ENCODE peak calls at places on chromosome 4, in nine cellular contexts. C is mucosa of descending colon, F is sigmoid colon, Y is cardiac muscle cell, P is tibial artery, T is SK-N-SH, G is AG04450, Q is uterus, M is Panc1. I is an unnamed sample.
A peak's percentile ranks its signal among the peaks of the same experiment; 100 is the strongest.

GRCh38 chr4:186700746-186701145 is 22.9 kb downstream of the FAT1 start:
- DNase-seq in C (no peak), F (peak; percentile 91), Y (no peak), P (peak; percentile 96), T (no peak), G (no peak), Q (no peak), M (no peak), I (peak; percentile 34)

GRCh38 chr4:93444860-93445259 is 383.7 kb upstream of the ATOH1 start:
- DNase-seq in C (no peak), F (no peak), Y (no peak), P (no peak), T (no peak), G (no peak), Q (no peak), M (no peak), I (no peak)

GRCh38 chr4:38173935-38174334 is 213.7 kb downstream of the PTTG2 start:
- DNase-seq in C (no peak), F (no peak), Y (no peak), P (no peak), T (no peak), G (no peak), Q (no peak), M (no peak), I (no peak)

GRCh38 chr4:69781458-69782418 is 21.3 kb upstream of the SULT1B1 start:
- DNase-seq in C (no peak), F (no peak), Y (no peak), P (no peak), T (no peak), G (no peak), Q (no peak), M (no peak), I (no peak)

GRCh38 chr4:122728781-122729330 is 3.6 kb upstream of the BBS12 start:
- DNase-seq in C (no peak), F (no peak), Y (peak; percentile 58), P (no peak), T (no peak), G (no peak), Q (no peak), M (no peak), I (no peak)

GRCh38 chr4:88003261-88003660 is 4.2 kb upstream of the PKD2 start:
- DNase-seq in C (no peak), F (no peak), Y (no peak), P (no peak), T (no peak), G (no peak), Q (no peak), M (no peak), I (no peak)

GRCh38 chr4:53113433-53114215 is 251.5 kb downstream of the RASL11B start:
- DNase-seq in C (no peak), F (no peak), Y (no peak), P (no peak), T (no peak), G (no peak), Q (no peak), M (no peak), I (no peak)

GRCh38 chr4:7266525-7267292 is 74.4 kb downstream of the SORCS2 start:
- DNase-seq in C (no peak), F (no peak), Y (no peak), P (no peak), T (no peak), G (peak; percentile 56), Q (no peak), M (no peak), I (peak; percentile 4)

GRCh38 chr4:76736434-76736833 is 161.5 kb downstream of the SOWAHB start:
- DNase-seq in C (no peak), F (no peak), Y (no peak), P (no peak), T (no peak), G (peak; percentile 52), Q (no peak), M (no peak), I (no peak)

GRCh38 chr4:108114503-108114902 is 54.2 kb downstream of the LEF1 start:
- DNase-seq in C (no peak), F (no peak), Y (peak; percentile 79), P (no peak), T (no peak), G (no peak), Q (no peak), M (no peak), I (no peak)

GRCh38 chr4:94232519-94232918 is 24.9 kb downstream of the SMARCAD1 start:
- DNase-seq in C (no peak), F (no peak), Y (no peak), P (no peak), T (no peak), G (no peak), Q (no peak), M (no peak), I (no peak)

DNA sequence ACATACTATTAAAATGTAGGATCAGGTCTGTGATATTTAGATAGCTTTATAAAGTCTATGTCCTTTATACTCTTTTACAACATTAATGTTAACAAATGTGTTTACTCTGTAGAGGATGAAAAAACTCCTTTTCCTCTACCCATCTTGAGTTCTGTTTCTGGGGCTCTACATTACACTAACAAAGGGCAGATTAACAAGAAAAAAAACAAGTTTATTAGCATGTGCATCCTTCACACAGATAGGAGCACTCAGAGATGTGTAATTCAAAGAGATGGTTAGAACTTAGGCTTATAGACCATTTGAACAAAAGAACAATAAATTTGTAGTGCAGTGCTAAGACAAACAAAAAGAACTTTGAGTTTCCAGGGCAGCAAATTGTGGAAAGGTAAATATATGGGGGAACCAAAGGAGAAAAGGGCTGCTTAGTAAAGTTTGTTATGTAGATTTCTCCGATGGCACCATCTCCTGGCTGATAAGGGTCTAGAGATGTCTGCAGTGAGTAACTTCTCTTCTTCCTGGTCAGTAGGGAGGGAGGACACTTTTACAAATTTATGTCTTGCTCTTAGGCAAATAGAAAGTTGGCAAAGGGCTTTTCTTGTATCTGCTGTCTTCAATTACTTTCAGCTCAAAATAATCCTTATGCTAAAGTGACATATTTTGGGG is 1249.9 kb upstream of the TENM3 start:
- DNase-seq in C (no peak), F (no peak), Y (no peak), P (no peak), T (no peak), G (no peak), Q (no peak), M (no peak), I (no peak)
- TF ChIP-seq CTCF in C (no peak), F (no peak), Y (no peak), P (no peak), T (no peak), G (no peak), Q (no peak), M (no peak), I (no peak)

GRCh38 chr4:110619001-110619350 is 3.9 kb downstream of the PITX2 start:
- DNase-seq in C (no peak), F (no peak), Y (no peak), P (no peak), T (no peak), G (no peak), Q (no peak), M (no peak), I (no peak)

GRCh38 chr4:110619401-110620247 is 3.3 kb downstream of the PITX2 start:
- DNase-seq in C (peak; percentile 39), F (no peak), Y (peak; percentile 39), P (no peak), T (no peak), G (no peak), Q (no peak), M (no peak), I (no peak)

GRCh38 chr4:110621328-110621812 is 1.5 kb downstream of the PITX2 start:
- DNase-seq in C (peak; percentile 44), F (no peak), Y (no peak), P (no peak), T (no peak), G (no peak), Q (no peak), M (no peak), I (no peak)

GRCh38 chr4:110621839-110622751 is 782 bp downstream of the PITX2 start:
- DNase-seq in C (peak; percentile 46), F (no peak), Y (no peak), P (no peak), T (no peak), G (no peak), Q (no peak), M (no peak), I (no peak)

DNA sequence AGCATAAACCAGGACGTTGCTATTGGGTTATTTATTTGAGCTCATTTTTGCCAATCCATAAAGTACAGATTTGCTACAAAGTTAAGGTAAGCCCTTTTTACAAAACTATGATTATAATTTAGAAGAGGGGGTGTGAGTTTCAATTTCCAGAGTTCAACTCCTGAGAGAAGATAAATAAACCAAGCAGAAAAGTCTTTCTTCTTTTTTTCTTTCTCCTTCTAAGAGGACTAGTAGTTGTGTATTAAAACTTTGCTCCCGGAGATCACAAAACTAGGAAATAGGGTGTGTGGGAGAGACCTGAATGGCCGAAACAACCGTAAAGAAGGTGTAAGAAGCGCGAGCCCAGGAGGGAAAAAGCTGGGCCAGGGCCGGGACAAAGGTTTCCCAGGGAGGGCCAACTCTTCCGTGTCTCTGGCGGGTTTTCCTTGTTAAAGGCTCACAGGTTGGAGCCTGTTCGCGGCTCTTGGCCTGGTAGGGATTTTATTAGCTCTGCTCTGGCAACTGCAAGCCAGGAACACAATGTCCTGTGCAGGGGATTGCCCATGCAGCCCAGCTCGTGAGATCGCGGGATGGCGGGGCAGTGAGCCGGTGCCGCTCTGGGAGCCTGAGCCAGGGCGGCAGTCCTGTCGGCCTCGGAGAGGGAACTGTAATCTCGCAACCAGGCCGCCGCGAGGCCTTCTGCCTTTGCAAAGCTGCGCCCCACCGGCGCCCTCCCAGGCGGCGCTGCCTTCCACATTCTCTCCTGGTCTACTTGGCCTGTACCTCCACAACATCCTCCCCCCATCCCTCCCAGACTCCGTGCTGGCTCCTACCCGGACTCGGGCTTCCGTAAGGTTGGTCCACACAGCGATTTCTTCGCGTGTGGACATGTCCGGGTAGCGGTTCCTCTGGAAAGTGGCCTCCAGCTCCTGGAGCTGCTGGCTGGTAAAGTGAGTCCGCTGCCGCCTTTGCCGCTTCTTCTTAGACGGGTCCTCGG is 2.2 kb downstream of the PITX2 start:
- DNase-seq in C (peak; percentile 67), F (no peak), Y (peak; percentile 82), P (no peak), T (peak; percentile 66), G (no peak), Q (no peak), M (no peak), I (no peak)
- TF ChIP-seq CTCF in C (no peak), F (no peak), Y (no peak), P (no peak), T (peak; percentile 13), G (no peak), Q (no peak), M (no peak), I (no peak)

DNA sequence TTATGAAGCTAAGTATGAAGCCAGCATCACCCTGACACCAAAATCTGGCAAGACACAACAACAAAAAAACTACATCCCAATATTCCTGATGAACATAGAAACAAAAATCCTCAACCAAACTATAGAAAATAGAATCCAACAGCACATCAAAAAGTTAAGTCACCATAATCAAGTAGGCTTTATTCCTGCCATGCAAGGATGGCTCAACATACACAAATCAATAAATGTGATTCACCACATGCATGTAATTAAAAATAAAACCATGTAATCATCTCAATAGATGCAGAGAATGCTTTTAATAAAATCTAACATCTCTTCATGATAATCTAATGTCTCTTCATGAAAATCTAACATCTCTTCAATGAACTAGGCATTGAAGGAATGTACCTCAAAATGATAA is 249.4 kb upstream of the GK2 start:
- DNase-seq in C (no peak), F (no peak), Y (no peak), P (no peak), T (no peak), G (no peak), Q (no peak), M (no peak), I (no peak)
- TF ChIP-seq CTCF in C (no peak), F (no peak), Y (no peak), P (no peak), T (no peak), G (no peak), Q (no peak), M (no peak), I (no peak)

GRCh38 chr4:117085185-117085701 is at the start of gene TRAM1L1:
- DNase-seq in C (peak; percentile 55), F (peak; percentile 72), Y (peak; percentile 81), P (no peak), T (peak; percentile 92), G (peak; percentile 42), Q (peak; percentile 19), M (no peak), I (peak; percentile 65)
- TF ChIP-seq CTCF in C (no peak), F (no peak), Y (peak; percentile 10), P (no peak), T (peak; percentile 32), G (peak; percentile 41), Q (no peak), M (peak; percentile 17), I (no peak)

I was measured in Calu3.